ENCODE peak calls at places on chromosome 6, in four cellular contexts. I is lower lobe of right lung, R is Right ventricle myocardium superior, F is Panc1. U is an unnamed sample.

GRCh38 chr6:159473435-159473834 is 219.6 kb downstream of the SOD2 start:
- ATAC-seq in I (no peak), R (peak), F (no peak), U (no peak)

GRCh38 chr6:125117818-125118217 is 35.8 kb upstream of the TPD52L1 start:
- ATAC-seq in I (no peak), R (no peak), F (no peak), U (no peak)

GRCh38 chr6:40906759-40907158 is 132.3 kb downstream of the UNC5CL start:
- ATAC-seq in I (no peak), R (no peak), F (peak), U (no peak)

GRCh38 chr6:24859608-24860007 is 60.9 kb upstream of the ARMH2 start:
- ATAC-seq in I (no peak), R (no peak), F (no peak), U (no peak)

GRCh38 chr6:15672291-15672690 is 9.5 kb upstream of the DTNBP1 start:
- ATAC-seq in I (peak), R (no peak), F (no peak), U (no peak)

GRCh38 chr6:24663198-24663597 is 3.5 kb downstream of the TDP2 start:
- ATAC-seq in I (no peak), R (no peak), F (no peak), U (no peak)

GRCh38 chr6:145890422-145890821 is 73.7 kb downstream of the SHPRH start:
- ATAC-seq in I (no peak), R (no peak), F (no peak), U (no peak)

GRCh38 chr6:16179970-16180431 is 51.1 kb downstream of the MYLIP start:
- ATAC-seq in I (no peak), R (no peak), F (no peak), U (no peak)

GRCh38 chr6:14074723-14075503 is 42.7 kb upstream of the CD83 start:
- ATAC-seq in I (peak), R (peak), F (peak), U (peak)

GRCh38 chr6:135226537-135226936 is 45.4 kb downstream of the MYB start:
- ATAC-seq in I (no peak), R (no peak), F (no peak), U (no peak)

GRCh38 chr6:159935633-159936032 is 33.2 kb upstream of the IGF2R start:
- ATAC-seq in I (no peak), R (no peak), F (no peak), U (no peak)

GRCh38 chr6:134080171-134080795 is 27.9 kb upstream of the SLC2A12 start:
- ATAC-seq in I (no peak), R (no peak), F (no peak), U (no peak)

GRCh38 chr6:43807228-43808061 is 37.4 kb downstream of the VEGFA start:
- ATAC-seq in I (peak), R (peak), F (peak), U (peak)

GRCh38 chr6:159525445-159526031 is 167.5 kb downstream of the SOD2 start:
- ATAC-seq in I (no peak), R (no peak), F (no peak), U (no peak)

GRCh38 chr6:163955131-163955530 is 540.6 kb downstream of the QKI start:
- ATAC-seq in I (peak), R (no peak), F (no peak), U (no peak)

GRCh38 chr6:165119231-165120020 is 190.0 kb downstream of the C6orf118 start:
- ATAC-seq in I (peak), R (no peak), F (no peak), U (no peak)

GRCh38 chr6:17419189-17419575 is 25.8 kb downstream of the CAP2 start:
- ATAC-seq in I (no peak), R (no peak), F (no peak), U (no peak)

GRCh38 chr6:66082914-66083313 is 375.9 kb upstream of the EYS start:
- ATAC-seq in I (no peak), R (no peak), F (no peak), U (no peak)

GRCh38 chr6:138455746-138456392 is 43.4 kb downstream of the NHSL1 start:
- ATAC-seq in I (peak), R (no peak), F (no peak), U (no peak)

GRCh38 chr6:121838842-121839241 is 403.4 kb downstream of the GJA1 start:
- ATAC-seq in I (no peak), R (peak), F (no peak), U (peak)

GRCh38 chr6:34182751-34183531 is 37.1 kb upstream of the GRM4 start:
- ATAC-seq in I (peak), R (peak), F (no peak), U (no peak)